ENCODE peak calls at places on chromosomes 12 and 14, in six cellular contexts. J, E, W, P, D and M are unnamed samples. For H3K27me3, the result is how much of the 10 kb centered on the place peaks cover.

GRCh38 chr12:49428652-49429549 is 61.6 kb downstream of the SPATS2 start:
- DNase-seq in D (no peak), W (no peak), J (no peak), P (peak), E (peak), M (no peak)

GRCh38 chr12:82407481-82407880 is 49.2 kb downstream of the METTL25 start:
- DNase-seq in E (no peak), P (no peak), D (no peak), W (no peak), J (no peak), M (no peak)

GRCh38 chr14:102086346-102086971 is 385 bp downstream of the HSP90AA1 start:
- DNase-seq in D (no peak), E (peak), W (peak), P (peak), J (peak), M (peak)

GRCh38 chr12:12736759-12737676 is 19.9 kb downstream of the CDKN1B start:
- DNase-seq in P (peak), J (peak), E (no peak), D (no peak), W (peak), M (no peak)

GRCh38 chr12:47400251-47400650 is 305.6 kb downstream of the RPAP3 start:
- DNase-seq in E (no peak), D (no peak), J (no peak), P (no peak), W (no peak), M (no peak)

GRCh38 chr12:46303039-46303666 is 34.3 kb upstream of the SLC38A1 start:
- DNase-seq in D (peak), P (no peak), J (peak), E (peak), W (peak), M (peak)

GRCh38 chr14:20848316-20848954 is 42.8 kb upstream of the RNASE3 start:
- DNase-seq in D (no peak), W (no peak), P (no peak), E (peak), J (no peak), M (no peak)

GRCh38 chr12:59710964-59711363 is 115.1 kb downstream of the SLC16A7 start:
- DNase-seq in E (no peak), J (no peak), W (no peak), D (no peak), P (no peak), M (no peak)

GRCh38 chr12:38385492-38385864 is 68.9 kb downstream of the ALG10B start:
- DNase-seq in D (no peak), J (no peak), W (no peak), P (no peak), E (no peak), M (no peak)

GRCh38 chr12:8677362-8677761 is 14.7 kb upstream of the MFAP5 start:
- DNase-seq in P (no peak), E (no peak), D (no peak), J (no peak), W (no peak), M (no peak)

GRCh38 chr12:125533434-125534029 is 468.3 kb downstream of the AACS start:
- DNase-seq in W (peak), E (no peak), D (no peak), P (no peak), J (no peak), M (no peak)

GRCh38 chr14:90608281-90608680 is 207.9 kb downstream of the TTC7B start:
- DNase-seq in E (no peak), J (no peak), W (no peak), D (no peak), P (no peak), M (no peak)

GRCh38 chr12:49331360-49332222 is 5.4 kb downstream of the C1QL4 start:
- DNase-seq in P (peak), J (no peak), D (no peak), E (peak), W (peak), M (no peak)

GRCh38 chr12:11836282-11836963 is 186.9 kb downstream of the ETV6 start:
- DNase-seq in W (no peak), D (peak), E (no peak), P (no peak), J (no peak), M (no peak)

GRCh38 chr12:120358412-120359158 is 10.4 kb downstream of the MSI1 start:
- DNase-seq in W (no peak), P (no peak), E (no peak), J (no peak), D (no peak), M (no peak)

GRCh38 chr12:7017870-7018349 is 366 bp downstream of the LPCAT3 start:
- DNase-seq in P (no peak), W (no peak), D (peak), E (peak), J (no peak), M (no peak)

GRCh38 chr12:31221566-31221945 is 104.4 kb downstream of the SINHCAF start:
- DNase-seq in P (no peak), D (no peak), E (no peak), J (no peak), W (no peak), M (no peak)

GRCh38 chr12:31687101-31687527 is 27.6 kb downstream of the ETFBKMT start:
- DNase-seq in W (no peak), P (no peak), D (peak), E (no peak), J (no peak), M (no peak)

GRCh38 chr14:57749267-57749666 is 116.6 kb downstream of the SLC35F4 start:
- DNase-seq in D (no peak), J (no peak), P (no peak), E (peak), W (no peak), M (no peak)

GRCh38 chr12:44930972-44931600 is 55.0 kb upstream of the NELL2 start:
- DNase-seq in P (no peak), E (no peak), D (no peak), J (peak), W (peak), M (no peak)

GRCh38 chr12:13234045-13234641 is 37.6 kb downstream of the EMP1 start:
- DNase-seq in J (peak), E (peak), D (peak), P (peak), W (peak), M (no peak)

GRCh38 chr14:42222924-42223471 is 616.3 kb downstream of the LRFN5 start:
- DNase-seq in E (peak), D (no peak), P (no peak), J (no peak), W (peak), M (no peak)

GRCh38 chr12:120856980-120857379 is 47.2 kb downstream of the SPPL3 start:
- DNase-seq in D (no peak), E (no peak), J (peak), W (no peak), P (no peak), M (no peak)

GRCh38 chr12:11779286-11779685 is 129.8 kb downstream of the ETV6 start:
- DNase-seq in J (no peak), D (no peak), W (peak), P (no peak), E (peak), M (no peak)

GRCh38 chr12:132151766-132152410 is 7.6 kb downstream of the NOC4L start:
- DNase-seq in D (no peak), P (no peak), E (no peak), J (no peak), W (no peak), M (no peak)

GRCh38 chr14:36513012-36513420 is 7.0 kb downstream of the NKX2-1 start:
- DNase-seq in J (no peak), P (no peak), W (no peak), D (no peak), E (no peak), M (no peak)

GRCh38 chr12:22042981-22043669 is 2.9 kb upstream of the CMAS start:
- DNase-seq in D (peak), J (no peak), P (no peak), W (no peak), E (peak), M (no peak)

GRCh38 chr14:86196476-86196875 is 666.5 kb downstream of the FLRT2 start:
- DNase-seq in P (no peak), W (no peak), E (no peak), D (no peak), J (no peak), M (no peak)

GRCh38 chr12:100365411-100365810 is 8.5 kb downstream of the SLC17A8 start:
- DNase-seq in W (no peak), D (no peak), P (no peak), E (no peak), J (no peak), M (no peak)

GRCh38 chr14:35222324-35222723 is 69.9 kb upstream of the PSMA6 start:
- DNase-seq in J (no peak), W (no peak), P (no peak), D (no peak), E (no peak), M (no peak)
- H3K27ac ChIP-seq in J (no peak), W (no peak), P (no peak), D (no peak), E (no peak), M (no peak)

DNA sequence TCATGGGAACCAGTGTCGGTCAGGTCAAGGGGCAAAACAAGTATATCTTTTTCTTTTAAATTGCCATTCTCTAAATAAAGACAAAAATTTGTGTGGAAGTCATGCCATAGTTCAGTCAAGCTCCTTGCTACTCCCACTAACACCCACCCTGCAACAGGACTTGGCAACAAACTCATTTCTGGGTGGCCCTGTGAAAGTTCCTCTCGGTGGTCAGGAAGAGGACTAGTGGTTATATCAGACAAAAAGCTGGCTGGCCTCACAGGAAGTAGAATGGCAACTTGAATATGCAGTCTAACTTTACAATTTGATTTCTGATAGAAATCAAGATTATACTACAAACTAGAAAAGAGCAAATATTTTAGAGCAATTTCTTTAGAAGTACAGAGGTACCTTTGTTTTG is 11.2 kb downstream of the DHRS7 start:
- DNase-seq in D (no peak), P (no peak), E (no peak), W (no peak), J (no peak), M (no peak)
- H3K4me3 ChIP-seq in D (no peak), P (no peak), E (no peak), W (no peak), J (no peak), M (no peak)

GRCh38 chr12:112851024-112851777 is 55.6 kb upstream of the OAS1 start:
- DNase-seq in P (no peak), J (no peak), E (no peak), D (no peak), W (no peak), M (no peak)
- H3K27me3 ChIP-seq in P (under half), J (under half), E (under half), D (under half), W (under half), M (under half)

GRCh38 chr12:111447571-111448265 is 42.0 kb downstream of the SH2B3 start:
- DNase-seq in J (no peak), E (no peak), P (peak), W (no peak), D (no peak), M (no peak)
- H3K27ac ChIP-seq in J (no peak), E (no peak), P (no peak), W (no peak), D (no peak), M (no peak)